ENCODE peak calls at places on chromosomes 2 and 18, in eight cellular contexts. C, F, Y, M, G, Z, N and V are unnamed samples.

GRCh38 chr2:67824196-67824595 is 238.6 kb downstream of the C1D start:
- DNase-seq in G (no peak), N (peak), Z (no peak), M (no peak), Y (no peak), F (no peak), C (no peak), V (no peak)

GRCh38 chr18:48534364-48534763 is 4.5 kb upstream of the CTIF start:
- DNase-seq in G (no peak), F (no peak), C (no peak), Z (no peak), M (no peak), N (peak), Y (no peak), V (no peak)

GRCh38 chr18:9613550-9614400 is 584 bp downstream of the PPP4R1 start:
- DNase-seq in F (peak), Z (peak), M (peak), N (peak), C (peak), Y (peak), G (peak), V (peak)

GRCh38 chr2:189569295-189569925 is 11.2 kb downstream of the SLC40A1 start:
- DNase-seq in F (peak), C (no peak), G (no peak), Z (no peak), N (peak), Y (no peak), M (no peak), V (no peak)

GRCh38 chr18:61676763-61677434 is 215.9 kb downstream of the RNF152 start:
- DNase-seq in G (no peak), F (no peak), N (no peak), Z (no peak), Y (no peak), M (no peak), C (no peak), V (no peak)

GRCh38 chr2:26770986-26771586 is 7.0 kb downstream of the SLC35F6 start:
- DNase-seq in M (no peak), Z (peak), N (peak), G (peak), F (peak), C (no peak), Y (peak), V (no peak)

GRCh38 chr18:22001912-22002487 is 167.4 kb upstream of the GATA6 start:
- DNase-seq in G (no peak), C (no peak), N (no peak), F (no peak), Y (peak), Z (no peak), M (no peak), V (no peak)

GRCh38 chr2:127596311-127597045 is 49.5 kb upstream of the GPR17 start:
- DNase-seq in C (no peak), M (no peak), G (no peak), F (peak), Y (peak), N (no peak), Z (no peak), V (no peak)

GRCh38 chr2:64654063-64654811 is 524 bp upstream of the SERTAD2 start:
- DNase-seq in M (peak), Z (no peak), F (peak), G (peak), N (peak), C (no peak), Y (peak), V (peak)

GRCh38 chr18:34976534-34976898 is 64.7 kb upstream of the MAPRE2 start:
- DNase-seq in F (no peak), M (no peak), N (no peak), C (no peak), Y (no peak), G (peak), Z (no peak), V (no peak)

GRCh38 chr18:79567481-79568147 is 112.0 kb upstream of the CTDP1 start:
- DNase-seq in N (peak), G (peak), M (peak), C (no peak), F (peak), Y (no peak), Z (no peak), V (no peak)

GRCh38 chr2:39981877-39982276 is 202.8 kb upstream of the THUMPD2 start:
- DNase-seq in Y (no peak), C (no peak), Z (no peak), M (no peak), F (no peak), N (no peak), G (no peak), V (no peak)

GRCh38 chr2:209499071-209499470 is 75.2 kb downstream of the MAP2 start:
- DNase-seq in F (no peak), M (no peak), N (no peak), Z (no peak), G (no peak), C (no peak), Y (no peak), V (no peak)

GRCh38 chr2:160491922-160492371 is 1.7 kb downstream of the RBMS1 start:
- DNase-seq in M (no peak), N (peak), Z (no peak), Y (no peak), G (no peak), F (no peak), C (no peak), V (no peak)

GRCh38 chr2:75290600-75291140 is 91.3 kb upstream of the TACR1 start:
- DNase-seq in C (no peak), G (no peak), F (no peak), Z (no peak), M (peak), Y (no peak), N (peak), V (no peak)

GRCh38 chr18:63131106-63131943 is 188.2 kb downstream of the BCL2 start:
- DNase-seq in M (peak), N (peak), Y (no peak), C (no peak), Z (no peak), F (no peak), G (no peak), V (peak)